ENCODE peak calls at places on chromosomes 1 and 21, in eight cellular contexts. K, X, A, C, P, O, M and V are unnamed samples.

GRCh38 chr1:153357076-153357852 is 390 bp upstream of the S100A9 start:
- DNase-seq in K (no peak), X (peak; percentile 96), A (peak; percentile 85), C (peak; percentile 46), P (no peak), O (no peak), M (peak; percentile 42), V (no peak)

GRCh38 chr1:104195395-104195794 is 445.7 kb downstream of the AMY1C start:
- DNase-seq in K (no peak), X (peak; percentile 63), A (no peak), C (no peak), P (no peak), O (no peak), M (no peak), V (no peak)

GRCh38 chr1:25550683-25551310 is 7.4 kb downstream of the LDLRAP1 start:
- DNase-seq in K (no peak), X (no peak), A (no peak), C (no peak), P (no peak), O (no peak), M (no peak), V (no peak)

GRCh38 chr1:110212165-110213142 is 2.3 kb downstream of the KCNC4 start:
- DNase-seq in K (no peak), X (no peak), A (no peak), C (no peak), P (no peak), O (no peak), M (peak; percentile 74), V (no peak)

GRCh38 chr1:226365831-226366231 is 42.1 kb downstream of the PARP1 start:
- DNase-seq in K (no peak), X (peak; percentile 49), A (no peak), C (no peak), P (no peak), O (no peak), M (no peak), V (no peak)

GRCh38 chr1:1181129-1181937 is 7.7 kb downstream of the TTLL10 start:
- DNase-seq in K (no peak), X (no peak), A (no peak), C (no peak), P (no peak), O (no peak), M (peak; percentile 42), V (no peak)

GRCh38 chr1:41021526-41022308 is at the start of gene SLFNL1:
- DNase-seq in K (no peak), X (no peak), A (no peak), C (no peak), P (peak; percentile 51), O (no peak), M (peak; percentile 81), V (no peak)

GRCh38 chr1:69421286-69421685 is 146.4 kb upstream of the LRRC7 start:
- DNase-seq in K (no peak), X (no peak), A (no peak), C (no peak), P (no peak), O (no peak), M (no peak), V (no peak)

GRCh38 chr21:43598416-43599120 is 60.7 kb downstream of the HSF2BP start:
- DNase-seq in K (no peak), X (peak; percentile 42), A (no peak), C (no peak), P (no peak), O (no peak), M (no peak), V (no peak)

GRCh38 chr1:41493626-41494350 is 9.3 kb upstream of the EDN2 start:
- DNase-seq in K (no peak), X (no peak), A (no peak), C (no peak), P (no peak), O (no peak), M (no peak), V (no peak)

GRCh38 chr1:27117733-27118439 is 37.0 kb downstream of the SLC9A1 start:
- DNase-seq in K (no peak), X (no peak), A (no peak), C (no peak), P (no peak), O (no peak), M (no peak), V (no peak)

GRCh38 chr1:150970818-150971582 is 3.6 kb downstream of the CERS2 start:
- DNase-seq in K (no peak), X (no peak), A (peak; percentile 87), C (peak; percentile 80), P (no peak), O (no peak), M (peak; percentile 64), V (no peak)

GRCh38 chr1:950881-951280 is 8.2 kb downstream of the NOC2L start:
- DNase-seq in K (no peak), X (no peak), A (no peak), C (no peak), P (no peak), O (no peak), M (no peak), V (no peak)

GRCh38 chr1:204619721-204620120 is 65.8 kb downstream of the LRRN2 start:
- DNase-seq in K (no peak), X (no peak), A (no peak), C (no peak), P (no peak), O (no peak), M (no peak), V (no peak)

GRCh38 chr1:90208949-90209348 is 214.0 kb downstream of the ZNF326 start:
- DNase-seq in K (no peak), X (no peak), A (no peak), C (no peak), P (no peak), O (no peak), M (no peak), V (no peak)

GRCh38 chr1:55610203-55610602 is 395.0 kb upstream of the USP24 start:
- DNase-seq in K (no peak), X (no peak), A (no peak), C (no peak), P (no peak), O (no peak), M (no peak), V (peak; percentile 14)

DNA sequence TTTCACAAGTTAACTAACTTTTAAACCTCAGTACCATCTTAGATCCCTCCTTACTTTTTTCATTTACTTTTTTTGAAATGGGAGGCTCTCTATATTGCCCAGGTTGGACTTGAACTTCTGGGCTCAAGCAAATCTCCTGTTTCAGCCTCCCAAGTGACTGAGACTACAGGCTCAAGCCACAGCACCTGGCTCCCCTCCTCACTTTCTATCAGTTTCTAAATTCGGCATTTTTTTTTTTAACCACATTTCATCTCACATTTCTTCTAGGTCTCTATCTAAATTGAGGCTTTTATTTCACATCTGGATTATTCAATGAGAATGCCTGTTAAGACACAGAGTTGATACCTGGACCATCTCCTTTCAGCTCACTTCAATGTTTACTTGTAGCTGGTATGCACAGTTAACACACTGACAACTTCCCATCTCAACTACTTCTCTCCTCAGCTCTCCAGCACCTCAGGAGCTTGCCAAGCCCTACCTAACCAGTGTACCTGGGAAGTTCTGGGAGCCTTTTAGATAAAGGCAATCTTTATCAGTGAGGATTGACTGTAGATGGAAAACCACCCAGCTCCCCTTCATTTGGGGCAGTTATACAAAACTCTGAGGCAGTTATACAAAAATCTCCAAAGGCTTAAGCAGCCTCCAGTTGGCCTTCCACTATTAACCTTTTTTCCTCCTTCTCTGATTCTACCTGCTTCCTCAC is 3.4 kb downstream of the USP33 start:
- DNase-seq in K (no peak), X (no peak), A (no peak), C (no peak), P (no peak), O (no peak), M (peak; percentile 53), V (no peak)
- H3K4me3 ChIP-seq in K (no peak overlapping the region), X (no peak overlapping the region), A (no peak overlapping the region), C (no peak overlapping the region), P (no peak overlapping the region), O (no peak overlapping the region), M (no peak overlapping the region), V (no peak overlapping the region)

GRCh38 chr1:209155556-209155955 is 428.0 kb upstream of the CAMK1G start:
- DNase-seq in K (peak; percentile 65), X (no peak), A (no peak), C (no peak), P (peak; percentile 84), O (no peak), M (peak; percentile 66), V (no peak)
- H3K4me3 ChIP-seq in K (no peak overlapping the region), X (no peak overlapping the region), A (no peak overlapping the region), C (no peak overlapping the region), P (no peak overlapping the region), O (no peak overlapping the region), M (peak overlapping the region; percentile 47), V (no peak overlapping the region)

GRCh38 chr21:37463083-37463780 is 96.7 kb downstream of the DYRK1A start:
- DNase-seq in K (no peak), X (peak; percentile 63), A (no peak), C (peak; percentile 49), P (no peak), O (peak; percentile 17), M (peak; percentile 62), V (no peak)

GRCh38 chr21:37461494-37461893 is 94.9 kb downstream of the DYRK1A start:
- DNase-seq in K (no peak), X (no peak), A (no peak), C (no peak), P (no peak), O (no peak), M (no peak), V (no peak)

GRCh38 chr21:37460196-37460595 is 93.6 kb downstream of the DYRK1A start:
- DNase-seq in K (peak; percentile 41), X (no peak), A (no peak), C (no peak), P (peak; percentile 39), O (no peak), M (peak; percentile 76), V (no peak)

GRCh38 chr21:37459575-37459974 is 93.0 kb downstream of the DYRK1A start:
- DNase-seq in K (no peak), X (peak; percentile 28), A (no peak), C (no peak), P (no peak), O (no peak), M (no peak), V (no peak)

GRCh38 chr21:37462087-37462861 is 95.7 kb downstream of the DYRK1A start:
- DNase-seq in K (no peak), X (no peak), A (no peak), C (no peak), P (peak; percentile 22), O (no peak), M (no peak), V (no peak)
- H3K4me3 ChIP-seq in K (no peak overlapping the region), X (no peak overlapping the region), A (no peak overlapping the region), C (no peak overlapping the region), P (no peak overlapping the region), O (no peak overlapping the region), M (no peak overlapping the region), V (no peak overlapping the region)

GRCh38 chr1:184686540-184686939 is 68.1 kb downstream of the EDEM3 start:
- DNase-seq in K (no peak), X (no peak), A (peak; percentile 21), C (no peak), P (no peak), O (no peak), M (no peak), V (no peak)

GRCh38 chr1:184684285-184685077 is 70.2 kb downstream of the EDEM3 start:
- DNase-seq in K (no peak), X (no peak), A (no peak), C (peak; percentile 50), P (no peak), O (no peak), M (no peak), V (no peak)

GRCh38 chr1:184682956-184683355 is 71.7 kb downstream of the EDEM3 start:
- DNase-seq in K (no peak), X (no peak), A (no peak), C (no peak), P (no peak), O (no peak), M (no peak), V (no peak)

GRCh38 chr1:184685116-184685515 is 69.5 kb downstream of the EDEM3 start:
- DNase-seq in K (no peak), X (no peak), A (no peak), C (peak; percentile 29), P (no peak), O (no peak), M (no peak), V (no peak)
- H3K4me3 ChIP-seq in K (no peak overlapping the region), X (no peak overlapping the region), A (no peak overlapping the region), C (no peak overlapping the region), P (no peak overlapping the region), O (no peak overlapping the region), M (no peak overlapping the region), V (no peak overlapping the region)